ENCODE peak calls at places on chromosome 13, in nine cellular contexts. B is transverse colon, X is fibroblast of lung, L is right atrium auricular region, T is left ventricle myocardium inferior, H is A549, A is small intestine, J is PC-3, M is colonic mucosa. V is an unnamed sample. For H3K4me1 and H3K9me3, the result is how much of the 10 kb centered on the place peaks cover.

GRCh38 chr13:99989376-99990044 is 7.9 kb downstream of the ZIC2 start:
- DNase-seq in X (no peak), B (no peak), J (no peak), A (no peak), M (no peak), H (no peak), L (no peak), T (no peak), V (no peak)

GRCh38 chr13:46535822-46536221 is 17.1 kb upstream of the LRCH1 start:
- DNase-seq in H (no peak), M (no peak), A (no peak), B (no peak), J (no peak), T (no peak), L (no peak), X (no peak), V (no peak)

GRCh38 chr13:33015791-33016323 is 366 bp upstream of the KL start:
- DNase-seq in X (no peak), A (peak), J (no peak), H (no peak), L (no peak), T (peak), B (peak), M (peak), V (no peak)

GRCh38 chr13:105090244-105090643 is 1445.2 kb downstream of the EFNB2 start:
- DNase-seq in A (no peak), T (no peak), X (peak), B (no peak), J (no peak), M (no peak), H (no peak), L (no peak), V (no peak)

GRCh38 chr13:98173431-98173921 is 3.6 kb downstream of the RNF113B start:
- DNase-seq in A (no peak), X (peak), L (peak), T (no peak), J (peak), M (no peak), H (peak), B (peak), V (no peak)

GRCh38 chr13:44155422-44156293 is 218.0 kb upstream of the SERP2 start:
- DNase-seq in J (no peak), A (peak), X (peak), H (no peak), L (peak), B (peak), T (peak), M (peak), V (no peak)

GRCh38 chr13:31903072-31903815 is 128.3 kb upstream of the FRY start:
- DNase-seq in A (no peak), L (no peak), H (no peak), M (no peak), X (no peak), T (no peak), B (no peak), J (no peak), V (no peak)

GRCh38 chr13:37777676-37778075 is 91.9 kb downstream of the TRPC4 start:
- DNase-seq in B (no peak), H (no peak), M (no peak), X (peak), A (no peak), T (no peak), J (no peak), L (no peak), V (no peak)

GRCh38 chr13:50250403-50250802 is 235.2 kb downstream of the KCNRG start:
- DNase-seq in A (no peak), J (no peak), M (no peak), X (no peak), T (no peak), L (no peak), B (no peak), H (no peak), V (no peak)

GRCh38 chr13:102089177-102089576 is 312.7 kb downstream of the FGF14 start:
- DNase-seq in B (no peak), T (no peak), H (no peak), J (peak), A (no peak), L (no peak), M (no peak), X (no peak), V (no peak)

GRCh38 chr13:106515635-106516254 is 19.7 kb downstream of the EFNB2 start:
- DNase-seq in H (no peak), L (no peak), M (no peak), B (no peak), A (no peak), J (no peak), T (no peak), X (no peak), V (no peak)
- H3K4me1 ChIP-seq in H (under half), L (under half), M (under half), B (under half), A (under half), J (under half), T (under half), X (under half), V (under half)

DNA sequence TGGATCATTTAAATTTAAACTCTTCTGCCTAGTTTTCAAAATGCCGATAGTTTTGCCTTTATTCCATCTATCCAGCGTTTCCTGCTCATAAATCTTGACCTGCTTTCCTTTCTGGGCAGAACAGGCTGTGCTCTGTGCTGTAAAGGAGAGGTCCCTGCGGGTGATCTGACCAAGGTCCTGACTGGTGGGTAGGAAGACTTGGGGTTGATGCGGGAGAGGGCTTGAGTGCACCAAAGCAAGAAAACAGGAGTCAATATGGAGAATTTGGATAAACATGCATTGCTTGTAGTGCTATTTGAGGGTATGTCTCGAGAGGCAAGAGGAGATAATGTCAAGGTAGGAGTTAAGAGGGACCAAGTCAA is 533.6 kb downstream of the MYO16 start:
- DNase-seq in A (no peak), H (no peak), B (no peak), J (no peak), M (no peak), T (no peak), L (no peak), X (no peak), V (no peak)
- H3K27ac ChIP-seq in A (no peak), H (no peak), B (no peak), J (peak), M (no peak), T (no peak), L (no peak), X (no peak), V (no peak)

GRCh38 chr13:112252744-112253590 is 123.2 kb upstream of the SPACA7 start:
- DNase-seq in B (no peak), M (peak), T (no peak), A (no peak), J (no peak), X (no peak), H (no peak), L (peak), V (no peak)

GRCh38 chr13:112250788-112251445 is 125.2 kb upstream of the SPACA7 start:
- DNase-seq in J (no peak), M (peak), H (no peak), B (no peak), T (no peak), X (no peak), A (no peak), L (peak), V (no peak)

GRCh38 chr13:112253631-112254030 is 122.5 kb upstream of the SPACA7 start:
- DNase-seq in J (no peak), L (peak), M (peak), X (no peak), B (no peak), A (no peak), T (no peak), H (no peak), V (no peak)

GRCh38 chr13:112249644-112250610 is 126.2 kb upstream of the SPACA7 start:
- DNase-seq in T (no peak), A (no peak), J (no peak), H (no peak), M (peak), X (no peak), L (peak), B (no peak), V (no peak)

GRCh38 chr13:112251930-112252585 is 124.1 kb upstream of the SPACA7 start:
- DNase-seq in A (no peak), J (no peak), X (no peak), L (peak), M (peak), B (no peak), T (no peak), H (no peak), V (no peak)
- H3K9me3 ChIP-seq in A (under half), J (under half), X (under half), L (under half), M (under half), B (under half), T (under half), H (under half), V (under half)

DNA sequence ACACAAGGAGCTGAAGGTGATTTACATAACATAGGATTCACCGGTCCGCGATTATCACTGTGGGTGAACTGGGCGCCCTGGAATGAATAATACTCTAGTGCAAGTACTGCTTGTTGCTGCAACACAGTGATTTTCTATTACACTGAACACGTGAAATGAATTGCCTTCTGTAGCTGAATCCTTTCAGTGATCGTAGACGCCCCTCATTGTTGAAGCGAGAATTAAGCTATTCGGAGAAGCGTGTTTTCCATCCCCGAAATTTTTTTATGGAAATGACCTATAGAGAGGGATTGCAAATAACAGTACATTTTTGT is 2.7 kb upstream of the MAB21L1 start:
- DNase-seq in J (no peak), B (no peak), X (no peak), A (no peak), H (no peak), M (no peak), T (no peak), L (no peak), V (no peak)
- H3K4me1 ChIP-seq in J (under half), B (under half), X (under half), A (under half), H (under half), M (under half), T (under half), L (under half), V (under half)

GRCh38 chr13:71773534-71773933 is 93.5 kb downstream of the DACH1 start:
- DNase-seq in J (no peak), M (no peak), L (no peak), B (no peak), A (peak), H (no peak), T (no peak), X (no peak), V (no peak)

GRCh38 chr13:71772376-71772775 is 94.6 kb downstream of the DACH1 start:
- DNase-seq in L (no peak), H (no peak), X (no peak), B (no peak), A (no peak), J (no peak), T (no peak), M (no peak), V (no peak)

GRCh38 chr13:71774863-71775262 is 92.1 kb downstream of the DACH1 start:
- DNase-seq in T (no peak), M (no peak), L (no peak), H (no peak), X (no peak), A (no peak), J (no peak), B (no peak), V (no peak)

GRCh38 chr13:71780546-71780945 is 86.5 kb downstream of the DACH1 start:
- DNase-seq in L (no peak), X (no peak), M (no peak), J (no peak), T (no peak), A (no peak), H (no peak), B (no peak), V (no peak)

DNA sequence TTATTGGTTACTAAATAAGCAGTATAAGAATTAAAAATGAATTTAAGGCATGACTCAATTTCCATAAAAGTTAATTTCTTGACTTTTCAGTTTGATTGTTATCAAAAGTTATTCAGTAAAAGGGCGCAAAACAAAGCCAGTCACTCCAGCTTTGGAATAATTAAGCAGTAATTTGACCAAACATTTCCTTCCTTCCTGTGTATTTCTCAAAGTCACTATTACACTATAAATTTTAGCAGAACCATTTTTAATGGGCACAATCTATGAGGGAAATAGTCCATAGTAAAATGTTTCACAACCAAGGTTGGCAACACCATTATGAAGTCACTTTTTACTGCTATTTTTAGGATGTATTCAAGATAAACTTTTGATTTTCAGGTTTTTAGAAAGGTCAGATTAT is 91.1 kb downstream of the DACH1 start:
- DNase-seq in J (no peak), A (no peak), B (no peak), H (no peak), M (no peak), L (no peak), X (no peak), T (no peak), V (no peak)
- H3K27ac ChIP-seq in J (no peak), A (no peak), B (no peak), H (no peak), M (no peak), L (no peak), X (no peak), T (no peak), V (no peak)

GRCh38 chr13:29187584-29187983 is 367.4 kb downstream of the MTUS2 start:
- DNase-seq in L (no peak), A (no peak), H (no peak), T (no peak), J (no peak), B (no peak), X (no peak), M (no peak), V (no peak)
- H3K9me3 ChIP-seq in L (under half), A (under half), H (under half), T (under half), J (under half), B (under half), X (under half), M (under half), V (under half)

GRCh38 chr13:113740286-113740556 is 18.8 kb upstream of the TMEM255B start:
- DNase-seq in B (no peak), L (no peak), A (no peak), M (no peak), J (no peak), X (no peak), H (no peak), T (no peak), V (no peak)
- H3K4me1 ChIP-seq in B (under half), L (under half), A (under half), M (under half), J (under half), X (under half), H (under half), T (under half), V (under half)

V was measured in iPS DF 6.9.